ENCODE peak calls at places on chromosomes 7 and 10, in ten cellular contexts. I is GM20000; N is Karpas-422; Y is T-helper 2 cell; L is pancreas; D is stimulated activated CD8-positive, alpha-beta memory T cell treated with anti-CD3 and anti-CD28 coated beads, Interleukin-12 subunit alpha, Interleukin-12 subunit beta, amount 100 ng/mL, for 4 hours; U is astrocyte of the spinal cord; T is left ventricle myocardium inferior; S is activated naive CD4-positive, alpha-beta T cell; B is renal cortical epithelial cell. C is an unnamed sample.

GRCh38 chr7:79610905-79611304 is 157.4 kb upstream of the MAGI2 start:
- DNase-seq in S (no peak), U (no peak), T (no peak), I (no peak), B (no peak), N (no peak), Y (no peak), D (no peak), L (no peak), C (no peak)

GRCh38 chr7:84452618-84453017 is 258.0 kb upstream of the SEMA3A start:
- DNase-seq in N (no peak), I (no peak), L (no peak), Y (no peak), T (no peak), U (no peak), B (peak; percentile 4), S (no peak), D (no peak), C (no peak)

GRCh38 chr7:129825005-129825553 is 127.7 kb downstream of the UBE2H start:
- DNase-seq in T (peak; percentile 47), I (peak; percentile 62), U (peak; percentile 63), Y (no peak), S (no peak), D (peak; percentile 10), B (peak; percentile 47), N (no peak), L (peak; percentile 65), C (peak; percentile 41)

GRCh38 chr10:104293781-104294321 is 24.9 kb downstream of the GSTO2 start:
- DNase-seq in B (no peak), L (no peak), N (no peak), T (no peak), S (no peak), U (no peak), I (no peak), Y (no peak), D (no peak), C (no peak)

GRCh38 chr10:93992400-93993030 is 1.2 kb upstream of the PLCE1 start:
- DNase-seq in S (no peak), I (no peak), L (no peak), U (peak; percentile 50), Y (no peak), T (no peak), B (peak; percentile 18), D (no peak), N (no peak), C (no peak)

GRCh38 chr10:22460101-22460500 is 114.8 kb downstream of the SPAG6 start:
- DNase-seq in U (no peak), N (no peak), Y (no peak), L (no peak), B (no peak), I (no peak), S (no peak), T (no peak), D (no peak), C (no peak)

GRCh38 chr10:5898163-5898562 is 8.1 kb downstream of the FBH1 start:
- DNase-seq in N (no peak), U (no peak), I (no peak), D (no peak), L (no peak), T (no peak), B (no peak), S (no peak), Y (no peak), C (no peak)

GRCh38 chr7:81161459-81162075 is 242.7 kb upstream of the SEMA3C start:
- DNase-seq in Y (no peak), N (no peak), U (peak; percentile 94), L (no peak), S (no peak), B (peak; percentile 97), D (no peak), T (no peak), I (no peak), C (no peak)

GRCh38 chr10:44952779-44953231 is 6.8 kb upstream of the RASSF4 start:
- DNase-seq in U (no peak), N (peak; percentile 33), S (no peak), Y (no peak), B (no peak), D (no peak), I (no peak), T (no peak), L (no peak), C (no peak)

GRCh38 chr10:71289421-71290130 is 29.5 kb upstream of the SLC29A3 start:
- DNase-seq in S (no peak), N (no peak), B (no peak), U (no peak), L (no peak), D (no peak), T (no peak), I (no peak), Y (no peak), C (no peak)

GRCh38 chr7:151409555-151410404 is at the start of gene WDR86:
- DNase-seq in I (no peak), T (no peak), Y (peak; percentile 36), B (no peak), L (no peak), U (no peak), N (no peak), D (no peak), S (no peak), C (no peak)

GRCh38 chr10:113153493-113154127 is 203.6 kb downstream of the TCF7L2 start:
- DNase-seq in B (no peak), S (no peak), Y (no peak), L (no peak), N (no peak), T (no peak), U (no peak), I (no peak), D (no peak), C (no peak)

GRCh38 chr7:87784424-87784823 is 91.7 kb downstream of the SLC25A40 start:
- DNase-seq in N (peak; percentile 43), S (no peak), U (no peak), D (no peak), L (no peak), T (no peak), I (no peak), B (no peak), Y (no peak), C (no peak)

GRCh38 chr10:35794703-35795102 is 152.6 kb upstream of the FZD8 start:
- DNase-seq in Y (no peak), U (peak; percentile 11), B (no peak), N (no peak), T (peak; percentile 15), I (no peak), D (no peak), L (no peak), S (no peak), C (no peak)

GRCh38 chr10:104580774-104581675 is 60.1 kb upstream of the SORCS3 start:
- DNase-seq in I (peak; percentile 78), U (peak; percentile 69), L (peak; percentile 80), B (peak; percentile 61), S (peak; percentile 54), D (peak; percentile 31), T (peak; percentile 49), Y (no peak), N (peak; percentile 91), C (peak; percentile 63)

GRCh38 chr7:117505238-117505637 is 25.4 kb downstream of the CFTR start:
- DNase-seq in B (no peak), I (no peak), S (no peak), L (no peak), U (no peak), Y (no peak), T (no peak), D (no peak), N (no peak), C (no peak)

GRCh38 chr10:88157981-88158465 is 294.6 kb downstream of the PTEN start:
- DNase-seq in I (no peak), D (no peak), U (peak; percentile 88), S (no peak), N (no peak), Y (no peak), B (peak; percentile 94), L (no peak), T (no peak), C (no peak)

GRCh38 chr7:155584763-155585531 is 38.6 kb upstream of the CNPY1 start:
- DNase-seq in T (no peak), N (no peak), B (no peak), I (no peak), S (no peak), L (peak; percentile 35), U (no peak), D (no peak), Y (no peak), C (no peak)

GRCh38 chr7:99036531-99037175 is 107.3 kb downstream of the SMURF1 start:
- DNase-seq in B (no peak), T (no peak), U (peak; percentile 75), L (peak; percentile 14), N (peak; percentile 66), S (no peak), D (no peak), Y (no peak), I (no peak), C (no peak)

GRCh38 chr7:22672892-22673637 is 53.9 kb upstream of the IL6 start:
- DNase-seq in Y (no peak), L (no peak), B (no peak), N (no peak), U (peak; percentile 57), S (no peak), T (no peak), D (no peak), I (no peak), C (peak; percentile 56)

GRCh38 chr10:23291551-23292334 is 52.9 kb downstream of the C10orf67 start:
- DNase-seq in D (no peak), U (no peak), B (no peak), Y (no peak), S (no peak), I (no peak), N (no peak), T (no peak), L (peak; percentile 57), C (no peak)

GRCh38 chr7:76998263-76998666 is 33.9 kb downstream of the SPDYE17 start:
- DNase-seq in Y (no peak), B (no peak), U (no peak), L (no peak), I (peak; percentile 11), N (no peak), D (no peak), S (no peak), T (no peak), C (no peak)

GRCh38 chr10:122206471-122207065 is 64.5 kb upstream of the BTBD16 start:
- DNase-seq in B (no peak), D (no peak), N (no peak), U (no peak), T (no peak), L (no peak), Y (no peak), S (no peak), I (no peak), C (no peak)

GRCh38 chr7:18420758-18421157 is 74.8 kb upstream of the HDAC9 start:
- DNase-seq in I (no peak), Y (no peak), L (no peak), T (no peak), B (no peak), D (no peak), U (no peak), N (no peak), S (no peak), C (no peak)

GRCh38 chr7:949021-949934 is 5.2 kb downstream of the ADAP1 start:
- DNase-seq in S (no peak), Y (no peak), I (no peak), L (no peak), T (peak; percentile 12), N (no peak), D (no peak), B (no peak), U (no peak), C (no peak)

GRCh38 chr10:28432210-28432676 is 100.7 kb upstream of the WAC start:
- DNase-seq in T (peak; percentile 34), D (no peak), L (peak; percentile 62), U (peak; percentile 65), N (peak; percentile 63), I (peak; percentile 58), S (no peak), Y (peak; percentile 8), B (peak; percentile 57), C (peak; percentile 31)

C was measured in GM19239.